ENCODE peak calls at places on chromosomes 7 and 10, in nine cellular contexts. H, M, X, K, L, D, Y, T and V are unnamed samples. For H3K27me3 and H3K4me1, the result is how much of the 10 kb centered on the place peaks cover.

GRCh38 chr10:119479048-119479394 is 63.5 kb downstream of the RGS10 start:
- DNase-seq in D (no peak), L (no peak), K (no peak), T (no peak), Y (peak), H (no peak), X (no peak), M (no peak), V (no peak)

GRCh38 chr7:100693312-100694195 is 496 bp downstream of the GIGYF1 start:
- DNase-seq in Y (peak), X (peak), D (no peak), M (no peak), K (peak), T (peak), H (no peak), L (no peak), V (no peak)

GRCh38 chr10:11260136-11260535 is 242.5 kb downstream of the CELF2 start:
- DNase-seq in X (no peak), M (no peak), T (no peak), D (no peak), Y (no peak), H (no peak), K (no peak), L (no peak), V (no peak)

GRCh38 chr7:2802504-2803341 is 41.4 kb downstream of the GNA12 start:
- DNase-seq in M (no peak), H (no peak), D (no peak), X (peak), Y (peak), T (peak), K (peak), L (no peak), V (no peak)

GRCh38 chr7:1060315-1061080 is 16.2 kb downstream of the GPR146 start:
- DNase-seq in H (no peak), L (no peak), T (peak), M (no peak), Y (no peak), X (no peak), D (no peak), K (peak), V (no peak)

GRCh38 chr10:77195101-77195500 is 442.5 kb downstream of the KCNMA1 start:
- DNase-seq in L (no peak), M (no peak), K (no peak), X (no peak), Y (peak), T (no peak), H (no peak), D (no peak), V (no peak)

GRCh38 chr7:25595931-25596330 is 367.6 kb upstream of the NPVF start:
- DNase-seq in Y (no peak), D (no peak), X (no peak), L (no peak), H (no peak), T (no peak), M (no peak), K (no peak), V (no peak)

GRCh38 chr10:89207181-89207800 is at the start of gene CH25H:
- DNase-seq in Y (peak), K (peak), H (peak), D (peak), M (peak), X (peak), L (peak), T (peak), V (peak)

GRCh38 chr7:19117081-19117869 is at the start of gene TWIST1:
- DNase-seq in K (peak), H (no peak), M (no peak), T (peak), Y (peak), X (peak), D (no peak), L (peak), V (peak)

GRCh38 chr7:130960208-130960988 is 226.4 kb upstream of the KLF14 start:
- DNase-seq in H (no peak), Y (peak), L (no peak), T (no peak), M (no peak), D (no peak), K (no peak), X (no peak), V (peak)

GRCh38 chr10:128069351-128070051 is 56.7 kb downstream of the MKI67 start:
- DNase-seq in X (peak), Y (peak), L (peak), H (peak), T (peak), M (peak), D (peak), K (peak), V (peak)

GRCh38 chr7:22722596-22722995 is 4.4 kb upstream of the IL6 start:
- DNase-seq in K (no peak), H (no peak), D (no peak), L (no peak), M (no peak), Y (no peak), X (no peak), T (no peak), V (no peak)

GRCh38 chr10:84783386-84783785 is 455.0 kb downstream of the CCSER2 start:
- DNase-seq in D (no peak), K (peak), H (no peak), Y (peak), X (no peak), L (no peak), T (peak), M (no peak), V (peak)

GRCh38 chr10:4141471-4141870 is 356.5 kb upstream of the KLF6 start:
- DNase-seq in K (peak), X (no peak), D (no peak), Y (peak), H (no peak), L (no peak), T (peak), M (no peak), V (peak)

GRCh38 chr10:97065128-97065527 is 120.6 kb downstream of the SLIT1 start:
- DNase-seq in Y (peak), D (no peak), H (no peak), K (no peak), T (no peak), M (no peak), L (no peak), X (no peak), V (no peak)

GRCh38 chr7:126057979-126058378 is 1128.4 kb upstream of the POT1 start:
- DNase-seq in K (no peak), X (no peak), D (no peak), M (no peak), L (no peak), T (no peak), Y (no peak), H (no peak), V (no peak)

GRCh38 chr7:101021703-101022102 is 1.8 kb downstream of the MUC17 start:
- DNase-seq in X (no peak), K (no peak), T (no peak), L (no peak), M (no peak), H (no peak), Y (no peak), D (no peak), V (no peak)

GRCh38 chr7:94245500-94245899 is 149.2 kb upstream of the COL1A2 start:
- DNase-seq in D (no peak), T (no peak), X (no peak), L (no peak), K (no peak), Y (peak), H (no peak), M (no peak), V (no peak)

GRCh38 chr7:40916811-40917210 is 782.0 kb downstream of the SUGCT start:
- DNase-seq in T (no peak), H (no peak), M (no peak), K (no peak), L (no peak), Y (no peak), X (no peak), D (no peak), V (no peak)

GRCh38 chr10:93149761-93150160 is 76.1 kb downstream of the CYP26A1 start:
- DNase-seq in Y (peak), X (no peak), D (no peak), T (no peak), L (no peak), H (no peak), M (no peak), K (no peak), V (no peak)

GRCh38 chr7:102450242-102450641 is 14.4 kb downstream of the ALKBH4 start:
- DNase-seq in D (no peak), L (no peak), M (peak), H (no peak), Y (no peak), K (no peak), T (no peak), X (no peak), V (no peak)

GRCh38 chr10:47449102-47449978 is 34.6 kb downstream of the ANXA8 start:
- DNase-seq in L (no peak), H (no peak), X (no peak), M (no peak), D (no peak), Y (no peak), K (no peak), T (no peak), V (peak)

GRCh38 chr7:22452142-22452763 is 47.7 kb downstream of the STEAP1B start:
- DNase-seq in T (peak), M (no peak), K (peak), D (peak), L (no peak), H (peak), Y (peak), X (peak), V (peak)

GRCh38 chr10:4407783-4408182 is 418.2 kb upstream of the AKR1E2 start:
- DNase-seq in K (no peak), L (no peak), M (no peak), X (no peak), T (no peak), H (no peak), D (no peak), Y (peak), V (no peak)

GRCh38 chr10:74081918-74082317 is 68.7 kb downstream of the AP3M1 start:
- DNase-seq in Y (peak), H (no peak), K (no peak), M (no peak), D (no peak), L (no peak), T (no peak), X (no peak), V (no peak)

GRCh38 chr7:74240482-74240881 is 13.7 kb downstream of the RFC2 start:
- DNase-seq in K (no peak), T (no peak), L (no peak), X (no peak), Y (no peak), M (no peak), D (no peak), H (no peak), V (no peak)

GRCh38 chr10:21144047-21144446 is 246.9 kb upstream of the NEBL start:
- DNase-seq in H (no peak), T (peak), K (no peak), M (no peak), L (no peak), Y (no peak), X (no peak), D (no peak), V (no peak)

GRCh38 chr7:47307311-47307710 is 274.6 kb downstream of the TNS3 start:
- DNase-seq in X (no peak), H (no peak), M (no peak), Y (no peak), D (no peak), L (no peak), T (no peak), K (no peak), V (no peak)

GRCh38 chr10:1137499-1138163 is 81.4 kb downstream of the WDR37 start:
- DNase-seq in Y (no peak), K (no peak), M (no peak), D (no peak), H (no peak), T (no peak), X (no peak), L (no peak), V (no peak)

GRCh38 chr7:143214789-143215679 is 6.8 kb upstream of the TAS2R40 start:
- DNase-seq in D (no peak), Y (peak), M (peak), T (peak), H (no peak), X (peak), L (no peak), K (peak), V (peak)

GRCh38 chr7:4722308-4722707 is 40.2 kb downstream of the FOXK1 start:
- DNase-seq in M (no peak), K (no peak), D (no peak), L (no peak), X (peak), Y (no peak), T (no peak), H (no peak), V (no peak)

GRCh38 chr10:6114299-6114698 is 25.5 kb downstream of the RBM17 start:
- DNase-seq in L (no peak), X (no peak), D (no peak), T (no peak), Y (peak), M (no peak), K (no peak), H (no peak), V (no peak)

DNA sequence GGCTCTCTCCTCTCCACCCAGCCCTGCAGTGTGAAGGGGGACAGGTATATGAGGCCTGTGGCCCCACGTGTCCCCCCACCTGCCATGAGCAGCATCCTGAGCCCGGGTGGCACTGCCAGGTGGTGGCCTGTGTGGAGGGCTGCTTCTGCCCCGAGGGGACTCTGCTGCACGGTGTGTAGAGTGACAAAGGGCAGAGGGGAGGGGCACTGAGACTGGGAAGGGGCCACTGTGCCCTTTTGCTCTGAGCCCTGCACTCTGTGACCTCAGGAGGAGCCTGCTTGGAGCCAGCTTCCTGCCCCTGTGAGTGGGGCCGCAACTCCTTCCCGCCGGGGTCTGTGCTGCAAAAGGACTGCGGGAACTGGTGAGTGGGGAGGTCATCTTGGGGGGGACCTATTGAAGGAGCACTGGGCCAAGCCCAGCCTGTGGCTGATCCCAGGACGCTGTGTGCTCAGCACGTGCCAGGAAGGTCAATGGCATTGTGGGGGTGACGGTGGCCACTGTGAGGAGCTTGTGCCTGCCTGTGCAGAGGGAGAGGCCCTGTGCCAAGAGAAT is 15.0 kb upstream of the ZNF467 start:
- DNase-seq in H (no peak), T (no peak), X (no peak), K (no peak), D (no peak), L (no peak), M (no peak), Y (no peak), V (no peak)
- H3K27me3 ChIP-seq in H (under half), T (under half), X (under half), K (half or more), D (under half), L (under half), M (under half), Y (under half), V (under half)

DNA sequence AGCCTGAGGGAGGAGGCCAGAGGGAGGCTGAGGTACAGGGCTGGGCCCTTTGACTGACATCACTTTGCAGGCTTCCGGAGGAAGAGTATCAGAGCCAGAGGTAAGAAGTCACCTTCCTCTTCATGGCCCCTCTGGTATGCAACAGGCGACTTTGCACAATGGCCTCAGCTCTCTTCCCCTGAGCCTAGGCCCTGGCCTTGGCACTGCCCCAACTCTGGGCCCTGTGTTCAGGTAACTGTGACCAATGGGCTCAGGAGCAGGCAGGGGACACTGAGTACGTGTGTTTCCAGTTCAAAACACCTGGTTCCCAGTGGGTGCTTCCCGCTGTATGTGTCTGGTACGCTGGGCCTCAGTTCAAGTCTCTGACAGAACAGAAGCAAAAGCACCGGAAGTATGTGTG is 12.1 kb upstream of the PAX2 start:
- DNase-seq in D (no peak), X (no peak), T (peak), K (no peak), Y (no peak), H (no peak), M (no peak), L (no peak), V (no peak)
- H3K27ac ChIP-seq in D (no peak), X (no peak), T (no peak), K (no peak), Y (no peak), H (no peak), M (no peak), L (no peak), V (no peak)

GRCh38 chr7:120993575-120994191 is 5.2 kb downstream of the CPED1 start:
- DNase-seq in X (no peak), H (no peak), T (no peak), D (no peak), M (no peak), K (no peak), Y (peak), L (no peak), V (no peak)
- H3K4me1 ChIP-seq in X (under half), H (half or more), T (under half), D (under half), M (under half), K (under half), Y (half or more), L (under half), V (under half)

GRCh38 chr10:117757121-117757795 is 214.7 kb downstream of the EMX2 start:
- DNase-seq in K (no peak), H (no peak), Y (peak), D (no peak), X (no peak), T (no peak), M (no peak), L (no peak), V (no peak)

GRCh38 chr10:117762819-117763172 is 220.2 kb downstream of the EMX2 start:
- DNase-seq in H (no peak), Y (peak), K (no peak), X (no peak), M (no peak), L (no peak), D (no peak), T (no peak), V (no peak)

GRCh38 chr10:117759266-117759665 is 216.7 kb downstream of the EMX2 start:
- DNase-seq in M (no peak), T (no peak), K (no peak), X (no peak), H (no peak), D (no peak), L (no peak), Y (no peak), V (no peak)

GRCh38 chr10:117763528-117763927 is 221.0 kb downstream of the EMX2 start:
- DNase-seq in L (no peak), T (no peak), X (no peak), K (no peak), D (no peak), M (no peak), H (no peak), Y (no peak), V (no peak)

DNA sequence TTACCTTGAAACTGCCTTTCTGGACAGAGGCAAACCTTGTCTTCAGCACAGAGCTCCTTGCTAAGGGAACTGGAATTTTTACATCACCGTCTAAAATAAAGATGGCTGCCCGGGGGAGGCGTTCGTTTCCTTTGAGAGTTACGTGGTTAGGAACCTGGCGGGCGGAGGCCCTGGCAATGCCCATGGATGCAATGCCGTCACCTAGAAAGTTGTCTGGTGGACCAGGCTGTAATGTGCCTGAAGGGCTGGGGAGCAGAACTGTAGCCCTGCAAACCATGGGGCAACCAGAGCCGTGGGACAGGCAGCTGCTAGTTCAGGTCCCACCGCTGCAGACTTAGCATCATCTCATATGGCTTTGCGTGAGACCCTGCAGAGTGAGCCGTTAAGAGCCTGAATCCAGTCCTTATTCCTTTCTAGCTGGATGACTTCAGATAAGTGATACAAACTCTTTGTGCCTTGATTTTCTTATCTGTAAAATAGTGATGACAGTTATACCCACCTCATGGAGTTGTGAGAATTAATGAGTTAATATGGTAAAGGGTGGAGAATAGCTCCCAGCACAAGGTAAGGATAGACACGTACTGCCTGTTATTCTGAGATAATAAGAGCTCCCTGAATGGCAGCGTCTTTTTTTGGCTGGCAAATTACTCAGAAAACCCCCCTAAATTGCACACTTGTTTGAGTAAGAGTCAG is 219.7 kb downstream of the EMX2 start:
- DNase-seq in H (no peak), M (no peak), K (no peak), Y (no peak), T (no peak), D (no peak), L (no peak), X (no peak), V (no peak)
- H3K27me3 ChIP-seq in H (under half), M (under half), K (under half), Y (under half), T (under half), D (under half), L (under half), X (under half), V (under half)